ENCODE peak calls at places on chromosomes 13 and 19, in five cellular contexts. U is brain microvascular endothelial cell, F is Panc1, Y is breast epithelium, C is esophagus muscularis mucosa. G is an unnamed sample.

GRCh38 chr13:59409651-59410200 is 754.0 kb downstream of the DIAPH3 start:
- DNase-seq in F (no peak), Y (no peak), U (no peak), C (no peak), G (no peak)

GRCh38 chr13:29849071-29849541 is 1.3 kb downstream of the UBL3 start:
- DNase-seq in U (peak; percentile 17), C (no peak), Y (no peak), F (no peak), G (peak; percentile 69)

GRCh38 chr13:73697166-73697565 is 437.0 kb downstream of the KLF12 start:
- DNase-seq in Y (no peak), C (peak; percentile 34), U (no peak), F (no peak), G (no peak)

GRCh38 chr19:38093587-38093986 is 130.4 kb downstream of the DPF1 start:
- DNase-seq in C (no peak), Y (no peak), F (no peak), U (no peak), G (no peak)

GRCh38 chr13:73849292-73849691 is 284.9 kb downstream of the KLF12 start:
- DNase-seq in Y (no peak), C (no peak), U (peak; percentile 47), F (no peak), G (no peak)

GRCh38 chr19:47270408-47270807 is 4.3 kb upstream of the INAFM1 start:
- DNase-seq in U (no peak), C (no peak), F (no peak), Y (no peak), G (no peak)

GRCh38 chr19:18699403-18700054 is 16.0 kb downstream of the CRTC1 start:
- DNase-seq in U (no peak), Y (no peak), C (no peak), F (no peak), G (no peak)

GRCh38 chr13:93368705-93369104 is 142.1 kb downstream of the GPC6 start:
- DNase-seq in C (no peak), Y (no peak), F (no peak), U (no peak), G (no peak)

DNA sequence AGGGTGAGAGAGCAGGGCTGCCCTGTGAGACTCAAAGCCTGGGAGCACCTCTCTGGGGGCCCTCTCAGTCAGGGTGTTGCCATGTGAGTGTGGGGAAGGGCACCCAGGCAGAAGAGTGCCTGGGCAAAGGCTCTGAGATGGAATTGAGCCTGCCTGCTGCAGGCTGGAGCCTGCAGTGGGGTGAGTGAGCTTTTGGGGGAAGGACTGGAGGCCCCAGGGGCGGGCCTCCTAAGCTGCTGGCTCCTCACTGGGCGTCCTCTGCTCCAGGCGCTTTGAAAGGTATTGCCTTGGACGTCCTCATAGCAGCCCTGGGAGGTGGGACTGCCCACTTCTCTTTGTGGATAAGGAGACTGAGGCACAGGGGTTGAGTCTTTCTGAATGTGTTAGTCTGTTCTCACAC is 60.3 kb downstream of the ARHGEF7 start:
- DNase-seq in U (no peak), C (no peak), Y (no peak), F (no peak), G (no peak)
- H3K27ac ChIP-seq in U (peak overlapping the region; percentile 99), C (no peak overlapping the region), Y (peak overlapping the region; percentile 89), F (no peak overlapping the region), G (no peak overlapping the region)

GRCh38 chr13:103190841-103191240 is 124.6 kb upstream of the SLC10A2 start:
- DNase-seq in F (no peak), U (no peak), Y (no peak), C (no peak), G (no peak)

GRCh38 chr13:103184413-103184812 is 118.2 kb upstream of the SLC10A2 start:
- DNase-seq in U (no peak), C (no peak), Y (no peak), F (no peak), G (no peak)

GRCh38 chr13:103187621-103188020 is 121.4 kb upstream of the SLC10A2 start:
- DNase-seq in F (no peak), U (no peak), C (no peak), Y (no peak), G (peak; percentile 12)

DNA sequence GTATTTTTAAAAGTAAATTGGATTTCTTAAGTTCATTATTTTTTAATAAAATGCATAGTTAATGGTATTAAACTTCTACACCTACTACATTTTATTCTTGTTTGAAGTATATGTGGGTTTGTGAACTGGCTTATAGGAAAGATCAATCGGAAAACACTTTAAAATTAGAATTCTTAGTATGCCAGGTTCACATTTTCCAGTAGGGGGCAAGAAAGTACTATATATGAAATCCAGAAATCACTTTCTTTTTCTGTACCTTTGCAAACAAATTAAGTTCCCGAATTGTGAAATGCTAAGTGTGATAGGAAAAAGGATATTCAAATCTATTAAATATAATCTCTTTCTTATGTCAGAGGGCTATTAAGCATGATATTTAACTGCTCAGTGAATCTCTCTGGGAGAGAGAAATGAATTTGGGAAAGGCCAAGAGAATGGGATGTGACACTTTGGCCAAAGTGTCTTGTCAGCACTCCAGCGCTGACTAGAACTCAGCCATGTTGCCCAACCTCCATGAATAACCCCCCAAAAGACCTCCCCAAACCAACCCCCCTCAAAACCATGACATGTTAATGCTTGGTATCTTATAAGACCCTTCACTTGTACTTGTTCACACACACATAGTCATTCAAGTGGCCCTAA is 122.6 kb upstream of the SLC10A2 start:
- DNase-seq in F (no peak), U (no peak), Y (no peak), C (no peak), G (no peak)
- TF ChIP-seq CTCF in F (peak; percentile 27), U (peak; percentile 34), Y (no peak), C (no peak), G (no peak)

GRCh38 chr13:96982672-96983071 is 11.6 kb downstream of the OXGR1 start:
- DNase-seq in C (no peak), F (no peak), Y (no peak), U (peak; percentile 6), G (no peak)
- H3K27ac ChIP-seq in C (peak overlapping the region; percentile 51), F (no peak overlapping the region), Y (no peak overlapping the region), U (no peak overlapping the region), G (no peak overlapping the region)

GRCh38 chr19:17339088-17339741 is 1.9 kb downstream of the GTPBP3 start:
- DNase-seq in U (no peak), F (no peak), C (no peak), Y (no peak), G (no peak)

GRCh38 chr19:17341386-17341785 is 4.0 kb downstream of the GTPBP3 start:
- DNase-seq in Y (no peak), C (no peak), U (no peak), F (no peak), G (no peak)

GRCh38 chr19:17340302-17340870 is 3.0 kb downstream of the GTPBP3 start:
- DNase-seq in C (no peak), F (no peak), Y (no peak), U (no peak), G (no peak)

GRCh38 chr19:17340871-17341357 is 3.6 kb downstream of the GTPBP3 start:
- DNase-seq in F (no peak), U (no peak), Y (no peak), C (no peak), G (no peak)

GRCh38 chr19:17341845-17342244 is 4.5 kb downstream of the GTPBP3 start:
- DNase-seq in C (no peak), U (no peak), Y (no peak), F (no peak), G (no peak)
- TF ChIP-seq CTCF in C (no peak), U (no peak), Y (no peak), F (no peak), G (no peak)